ENCODE peak calls at places on chromosome 5, in four cellular contexts. S, J, Z and R are unnamed samples.
A peak's percentile ranks its signal among the peaks of the same experiment; 100 is the strongest.

GRCh38 chr5:137564475-137564961 is 65.4 kb upstream of the SPOCK1 start:
- DNase-seq in S (no peak), J (no peak), Z (no peak), R (no peak)

GRCh38 chr5:116395178-116395577 is 179.4 kb downstream of the SEMA6A start:
- DNase-seq in S (no peak), J (no peak), Z (no peak), R (no peak)

GRCh38 chr5:39080597-39081204 is 6.5 kb upstream of the RICTOR start:
- DNase-seq in S (no peak), J (peak; percentile 78), Z (no peak), R (no peak)

GRCh38 chr5:17852701-17853100 is 218.4 kb downstream of the TAF11L14 start:
- DNase-seq in S (no peak), J (no peak), Z (no peak), R (no peak)

GRCh38 chr5:118726891-118727290 is 261.5 kb downstream of the DTWD2 start:
- DNase-seq in S (no peak), J (no peak), Z (no peak), R (no peak)

GRCh38 chr5:168432903-168433302 is 53.4 kb upstream of the RARS1 start:
- DNase-seq in S (no peak), J (no peak), Z (no peak), R (no peak)

GRCh38 chr5:107513337-107514125 is 157.2 kb downstream of the EFNA5 start:
- DNase-seq in S (no peak), J (no peak), Z (no peak), R (no peak)

GRCh38 chr5:61051267-61051666 is 106.3 kb downstream of the NDUFAF2 start:
- DNase-seq in S (no peak), J (no peak), Z (no peak), R (no peak)

GRCh38 chr5:40437452-40437861 is 242.3 kb upstream of the PTGER4 start:
- DNase-seq in S (no peak), J (no peak), Z (no peak), R (no peak)

GRCh38 chr5:168317521-168318147 is 26.2 kb downstream of the WWC1 start:
- DNase-seq in S (no peak), J (peak; percentile 36), Z (no peak), R (no peak)

GRCh38 chr5:174581483-174581882 is 142.9 kb upstream of the MSX2 start:
- DNase-seq in S (no peak), J (peak; percentile 28), Z (no peak), R (no peak)

GRCh38 chr5:172008689-172009141 is 2.3 kb upstream of the FBXW11 start:
- DNase-seq in S (peak; percentile 70), J (peak; percentile 62), Z (no peak), R (no peak)

GRCh38 chr5:67299317-67299716 is 102.7 kb upstream of the CD180 start:
- DNase-seq in S (no peak), J (no peak), Z (no peak), R (no peak)

GRCh38 chr5:16901038-16901644 is 34.9 kb downstream of the MYO10 start:
- DNase-seq in S (peak; percentile 25), J (no peak), Z (no peak), R (no peak)

GRCh38 chr5:31717586-31717985 is 78.7 kb downstream of the PDZD2 start:
- DNase-seq in S (no peak), J (no peak), Z (no peak), R (no peak)

DNA sequence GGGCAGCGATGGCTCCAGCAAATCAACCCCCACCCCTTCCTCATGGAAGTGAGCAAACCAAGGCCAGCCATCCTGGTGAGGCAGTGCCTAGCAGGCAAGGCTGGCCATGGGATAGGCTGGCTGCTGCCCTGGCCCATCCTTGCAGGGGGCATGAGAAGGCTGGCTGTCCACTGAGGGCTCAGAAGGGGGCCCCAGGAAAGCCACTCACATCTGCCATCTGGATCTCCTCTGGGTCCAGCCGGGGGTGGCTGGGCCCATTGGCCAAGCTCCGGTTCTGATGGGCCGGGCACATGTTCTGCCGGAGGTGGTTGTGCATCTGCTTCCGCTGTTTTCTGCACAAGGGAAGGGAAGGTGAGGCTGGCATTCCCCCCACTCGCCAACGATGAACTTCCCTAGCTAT is 57.1 kb downstream of the PSD2 start:
- DNase-seq in S (no peak), J (no peak), Z (no peak), R (no peak)
- TF ChIP-seq TAF1 in S (no peak), J (no peak), Z (no peak), R (no peak)

DNA sequence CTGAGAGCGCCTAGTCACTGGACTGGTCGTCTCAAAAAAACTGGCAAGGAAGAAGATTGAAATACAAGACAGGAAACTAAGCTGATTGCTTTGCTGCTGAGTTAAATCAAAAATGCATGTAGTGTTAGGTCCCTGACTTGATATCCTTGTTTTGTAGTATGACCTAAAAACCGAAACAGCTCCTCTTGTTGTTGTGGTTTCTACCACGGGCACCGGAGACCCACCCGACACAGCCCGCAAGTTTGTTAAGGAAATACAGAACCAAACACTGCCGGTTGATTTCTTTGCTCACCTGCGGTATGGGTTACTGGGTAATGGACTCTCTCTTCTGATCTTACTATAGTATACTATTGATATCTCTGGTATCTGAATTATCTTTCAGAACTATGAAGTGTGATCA is 4.3 kb downstream of the MTRR start:
- DNase-seq in S (no peak), J (no peak), Z (no peak), R (no peak)
- TF ChIP-seq TAF1 in S (no peak), J (no peak), Z (no peak), R (no peak)

GRCh38 chr5:133383580-133383939 is 228.8 kb downstream of the FSTL4 start:
- DNase-seq in S (no peak), J (no peak), Z (no peak), R (no peak)

GRCh38 chr5:133385346-133385745 is 227.0 kb downstream of the FSTL4 start:
- DNase-seq in S (no peak), J (no peak), Z (no peak), R (no peak)

GRCh38 chr5:133382661-133383579 is 229.4 kb downstream of the FSTL4 start:
- DNase-seq in S (no peak), J (no peak), Z (no peak), R (no peak)

GRCh38 chr5:133384903-133385302 is 227.4 kb downstream of the FSTL4 start:
- DNase-seq in S (no peak), J (no peak), Z (no peak), R (no peak)

GRCh38 chr5:133384120-133384855 is 228.1 kb downstream of the FSTL4 start:
- DNase-seq in S (no peak), J (no peak), Z (no peak), R (no peak)
- TF ChIP-seq TAF1 in S (no peak), J (no peak), Z (no peak), R (no peak)

GRCh38 chr5:179317411-179318192 is 27.7 kb downstream of the ADAMTS2 start:
- DNase-seq in S (no peak), J (no peak), Z (no peak), R (no peak)
- TF ChIP-seq TAF1 in S (no peak), J (no peak), Z (no peak), R (no peak)

GRCh38 chr5:126395198-126395597 is 28.0 kb upstream of the GRAMD2B start:
- DNase-seq in S (no peak), J (no peak), Z (no peak), R (no peak)
- TF ChIP-seq TAF1 in S (no peak), J (no peak), Z (no peak), R (no peak)

DNA sequence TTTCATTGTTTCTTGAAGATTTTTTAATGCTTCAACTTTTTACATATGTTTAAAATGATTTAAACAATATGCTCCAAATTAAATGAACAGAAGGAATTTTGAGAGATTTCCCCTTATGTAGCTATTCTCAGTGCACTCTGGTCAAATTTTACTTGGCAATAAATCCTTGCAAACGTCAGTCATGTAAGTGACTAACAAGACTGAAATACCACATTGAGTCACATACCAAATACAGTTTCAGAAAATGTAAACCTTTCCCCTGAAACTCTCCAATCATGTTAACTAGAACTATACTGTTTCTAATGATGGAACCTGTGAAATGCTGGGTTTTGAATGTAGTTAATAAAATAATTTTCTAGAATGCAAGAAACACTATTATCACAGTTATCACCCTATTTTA is 29.6 kb downstream of the SAR1B start:
- DNase-seq in S (no peak), J (no peak), Z (no peak), R (no peak)
- TF ChIP-seq TAF1 in S (no peak), J (no peak), Z (no peak), R (no peak)

GRCh38 chr5:5521478-5521877 is 99.0 kb downstream of the ICE1 start:
- DNase-seq in S (no peak), J (no peak), Z (no peak), R (no peak)
- TF ChIP-seq TAF1 in S (no peak), J (no peak), Z (no peak), R (no peak)